ENCODE peak calls at places on chromosomes 4 and X, in six cellular contexts. R, E, Z, C, H and M are unnamed samples.

GRCh38 chr4:6354119-6354518 is 84.5 kb downstream of the WFS1 start:
- DNase-seq in R (no peak), E (no peak), Z (no peak), C (no peak), H (no peak), M (no peak)

GRCh38 chrX:69562904-69563568 is 52.9 kb upstream of the EDA start:
- DNase-seq in R (no peak), E (no peak), Z (no peak), C (no peak), H (no peak), M (no peak)

GRCh38 chrX:68685722-68686683 is 38.5 kb downstream of the STARD8 start:
- DNase-seq in R (peak), E (peak), Z (no peak), C (peak), H (peak), M (no peak)

GRCh38 chr4:150323551-150324325 is 245.5 kb downstream of the DCLK2 start:
- DNase-seq in R (peak), E (no peak), Z (no peak), C (no peak), H (peak), M (no peak)

GRCh38 chr4:159655547-159655946 is 552.7 kb downstream of the RAPGEF2 start:
- DNase-seq in R (no peak), E (no peak), Z (no peak), C (peak), H (peak), M (no peak)

GRCh38 chrX:110032534-110033161 is 29.7 kb downstream of the TMEM164 start:
- DNase-seq in R (no peak), E (no peak), Z (no peak), C (no peak), H (no peak), M (no peak)

GRCh38 chr4:912548-913279 is 19.4 kb downstream of the GAK start:
- DNase-seq in R (no peak), E (no peak), Z (peak), C (no peak), H (no peak), M (no peak)

GRCh38 chr4:11568511-11568910 is 139.8 kb upstream of the HS3ST1 start:
- DNase-seq in R (no peak), E (no peak), Z (no peak), C (peak), H (no peak), M (no peak)

GRCh38 chr4:7381221-7381889 is 53.4 kb downstream of the PSAPL1 start:
- DNase-seq in R (no peak), E (no peak), Z (peak), C (no peak), H (no peak), M (no peak)

GRCh38 chr4:1720163-1720983 is 750 bp downstream of the TMEM129 start:
- DNase-seq in R (peak), E (peak), Z (peak), C (peak), H (no peak), M (peak)

GRCh38 chrX:53379747-53380146 is 42.7 kb downstream of the SMC1A start:
- DNase-seq in R (no peak), E (no peak), Z (no peak), C (no peak), H (no peak), M (no peak)

GRCh38 chr4:149223659-149224058 is 592.0 kb downstream of the IQCM start:
- DNase-seq in R (peak), E (no peak), Z (no peak), C (peak), H (no peak), M (peak)

GRCh38 chrX:10414872-10415703 is 205.3 kb downstream of the MID1 start:
- DNase-seq in R (peak), E (no peak), Z (no peak), C (peak), H (peak), M (peak)

GRCh38 chrX:15674514-15674898 is 9.9 kb upstream of the CLTRN start:
- DNase-seq in R (peak), E (peak), Z (peak), C (peak), H (peak), M (peak)

GRCh38 chr4:42412251-42412650 is 15.0 kb downstream of the SHISA3 start:
- DNase-seq in R (peak), E (no peak), Z (no peak), C (peak), H (peak), M (peak)

GRCh38 chr4:88880501-88881226 is 176.3 kb downstream of the FAM13A start:
- DNase-seq in R (no peak), E (no peak), Z (no peak), C (no peak), H (no peak), M (peak)

GRCh38 chrX:118216488-118216887 is 99.9 kb upstream of the KLHL13 start:
- DNase-seq in R (no peak), E (no peak), Z (no peak), C (no peak), H (no peak), M (no peak)

GRCh38 chrX:135309430-135309923 is at the start of gene ETDC:
- DNase-seq in R (no peak), E (no peak), Z (no peak), C (no peak), H (no peak), M (no peak)

GRCh38 chrX:134572816-134573682 is 85.2 kb downstream of the PLAC1 start:
- DNase-seq in R (peak), E (no peak), Z (no peak), C (no peak), H (no peak), M (peak)

GRCh38 chr4:138199568-138200235 is 42.4 kb downstream of the SLC7A11 start:
- DNase-seq in R (peak), E (peak), Z (no peak), C (peak), H (no peak), M (no peak)

GRCh38 chr4:102299708-102300107 is 45.6 kb downstream of the SLC39A8 start:
- DNase-seq in R (peak), E (peak), Z (peak), C (peak), H (peak), M (peak)

DNA sequence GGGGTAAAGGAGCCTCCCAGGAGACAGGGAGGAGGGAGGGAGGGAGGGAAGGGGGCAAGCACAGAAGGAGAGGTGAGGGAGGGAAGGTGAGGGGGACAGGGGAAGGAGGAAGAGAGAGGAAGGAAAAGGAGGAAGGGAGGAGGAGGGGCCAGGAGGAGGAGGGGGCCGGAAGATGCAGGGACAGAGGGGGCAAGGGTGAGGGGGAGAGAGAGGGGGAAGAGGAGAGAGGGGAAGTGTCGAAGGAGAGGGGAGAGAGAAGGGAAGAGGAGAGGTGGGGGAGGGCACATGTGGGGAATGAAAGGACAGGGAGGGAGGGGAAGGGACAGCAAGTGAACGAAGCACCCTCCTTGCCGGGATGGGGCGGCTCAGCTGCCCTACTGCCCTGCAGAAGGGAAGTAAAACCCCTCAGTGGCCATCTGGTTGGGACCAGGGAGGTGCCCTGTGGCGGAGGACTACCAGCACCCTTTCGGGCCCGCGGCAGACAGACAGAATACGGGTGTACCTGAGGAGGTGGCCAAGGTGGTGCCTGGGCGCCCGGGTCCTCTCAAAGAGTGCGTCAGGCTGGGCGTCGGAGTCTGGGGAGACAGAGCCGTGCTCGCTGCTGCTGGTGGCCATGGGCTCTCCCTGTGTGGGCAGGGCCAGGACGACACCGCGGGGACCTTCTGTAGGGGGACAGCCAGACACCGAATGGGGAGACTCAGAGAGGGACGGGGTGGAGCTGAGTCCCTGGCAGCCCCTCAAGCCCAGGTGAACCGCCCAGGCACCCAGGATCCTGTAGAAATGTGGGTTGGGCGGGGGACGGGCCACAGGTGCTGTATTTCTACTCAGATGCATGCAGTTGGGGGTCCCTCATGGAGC is 29.5 kb downstream of the PDHA1 start:
- DNase-seq in R (no peak), E (no peak), Z (no peak), C (no peak), H (no peak), M (no peak)
- H3K4me3 ChIP-seq in R (peak), E (peak), Z (no peak), C (peak), H (peak), M (peak)

GRCh38 chr4:188242041-188242440 is 102.8 kb downstream of the TRIML1 start:
- DNase-seq in R (no peak), E (no peak), Z (no peak), C (no peak), H (no peak), M (no peak)

GRCh38 chr4:188245651-188246050 is 106.4 kb downstream of the TRIML1 start:
- DNase-seq in R (no peak), E (no peak), Z (no peak), C (no peak), H (no peak), M (no peak)

DNA sequence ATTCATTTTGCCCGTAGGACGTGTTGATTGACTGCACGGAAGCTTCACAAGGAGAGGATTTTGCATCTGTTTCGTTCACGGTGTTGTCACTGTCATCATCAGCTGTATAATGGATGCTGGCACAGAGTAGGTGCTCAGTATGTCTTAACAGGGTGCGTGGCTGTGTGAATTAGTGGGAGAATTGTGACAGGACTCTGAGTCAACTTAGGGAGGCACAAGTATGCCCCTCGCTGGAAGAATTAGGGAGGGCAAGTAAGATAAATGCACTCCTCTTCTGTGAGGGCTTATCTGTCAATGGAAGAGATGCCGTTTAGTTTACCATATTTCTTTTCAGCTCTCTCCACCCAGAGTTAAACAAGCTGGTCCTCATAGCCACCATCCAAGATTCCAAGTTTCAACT is 107.2 kb downstream of the TRIML1 start:
- DNase-seq in R (peak), E (no peak), Z (no peak), C (no peak), H (no peak), M (no peak)
- TF ChIP-seq CTCF in R (peak), E (no peak), Z (no peak), C (peak), H (peak), M (no peak)

DNA sequence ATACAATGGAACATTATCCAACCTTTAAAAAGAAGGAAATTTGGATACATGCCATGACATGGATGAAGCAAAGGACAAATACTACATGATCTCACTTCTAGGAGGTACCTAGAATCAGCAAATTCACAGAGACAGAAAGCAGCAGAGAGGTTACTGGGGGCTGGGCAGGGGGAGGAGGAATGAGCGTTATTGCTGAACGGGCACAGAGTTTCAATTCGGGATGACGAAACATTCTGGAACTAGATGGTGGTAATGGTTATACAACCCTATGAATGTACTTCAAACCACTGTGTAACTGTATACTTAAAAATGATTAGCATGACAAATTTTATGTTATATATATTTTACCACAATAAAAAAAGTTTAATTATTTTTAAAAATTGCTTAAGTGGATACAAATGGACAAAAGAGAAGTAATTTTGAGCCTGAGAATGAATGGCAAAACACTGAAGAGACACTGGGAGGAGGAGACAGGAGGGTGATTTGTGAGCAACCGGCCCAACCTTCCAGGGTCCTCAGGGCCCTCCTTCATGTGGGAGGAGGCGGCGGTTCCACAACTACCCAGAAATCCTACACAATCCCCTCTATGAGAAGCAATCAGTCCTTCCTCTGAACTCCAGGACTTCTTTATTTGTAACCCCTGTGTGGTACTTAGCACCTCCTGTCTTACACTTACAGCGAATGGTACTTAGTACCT is 14.1 kb downstream of the ACSL1 start:
- DNase-seq in R (no peak), E (no peak), Z (no peak), C (peak), H (no peak), M (peak)
- H3K4me3 ChIP-seq in R (no peak), E (no peak), Z (no peak), C (no peak), H (no peak), M (no peak)

DNA sequence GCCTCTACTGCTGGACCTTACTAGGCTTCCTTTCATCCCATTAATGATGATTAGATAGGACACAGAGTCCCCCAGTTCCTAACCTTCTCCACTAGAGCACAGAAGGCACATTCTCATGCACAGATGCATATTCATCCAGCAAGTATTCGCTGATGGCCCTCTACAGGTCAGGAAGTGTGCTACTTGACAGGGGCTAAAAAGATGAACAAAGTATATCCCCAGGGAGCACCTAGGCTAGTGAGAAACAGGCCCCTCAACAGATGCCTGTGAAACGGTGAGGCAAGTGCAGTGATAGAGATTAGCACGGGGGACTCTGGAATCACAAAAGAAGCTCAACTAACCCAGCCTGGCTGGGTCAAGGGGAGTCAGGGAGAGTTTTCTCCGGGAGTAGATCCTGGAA is 95.8 kb downstream of the MGST2 start:
- DNase-seq in R (peak), E (no peak), Z (no peak), C (peak), H (peak), M (no peak)
- TF ChIP-seq CTCF in R (peak), E (peak), Z (peak), C (peak), H (peak), M (peak)

DNA sequence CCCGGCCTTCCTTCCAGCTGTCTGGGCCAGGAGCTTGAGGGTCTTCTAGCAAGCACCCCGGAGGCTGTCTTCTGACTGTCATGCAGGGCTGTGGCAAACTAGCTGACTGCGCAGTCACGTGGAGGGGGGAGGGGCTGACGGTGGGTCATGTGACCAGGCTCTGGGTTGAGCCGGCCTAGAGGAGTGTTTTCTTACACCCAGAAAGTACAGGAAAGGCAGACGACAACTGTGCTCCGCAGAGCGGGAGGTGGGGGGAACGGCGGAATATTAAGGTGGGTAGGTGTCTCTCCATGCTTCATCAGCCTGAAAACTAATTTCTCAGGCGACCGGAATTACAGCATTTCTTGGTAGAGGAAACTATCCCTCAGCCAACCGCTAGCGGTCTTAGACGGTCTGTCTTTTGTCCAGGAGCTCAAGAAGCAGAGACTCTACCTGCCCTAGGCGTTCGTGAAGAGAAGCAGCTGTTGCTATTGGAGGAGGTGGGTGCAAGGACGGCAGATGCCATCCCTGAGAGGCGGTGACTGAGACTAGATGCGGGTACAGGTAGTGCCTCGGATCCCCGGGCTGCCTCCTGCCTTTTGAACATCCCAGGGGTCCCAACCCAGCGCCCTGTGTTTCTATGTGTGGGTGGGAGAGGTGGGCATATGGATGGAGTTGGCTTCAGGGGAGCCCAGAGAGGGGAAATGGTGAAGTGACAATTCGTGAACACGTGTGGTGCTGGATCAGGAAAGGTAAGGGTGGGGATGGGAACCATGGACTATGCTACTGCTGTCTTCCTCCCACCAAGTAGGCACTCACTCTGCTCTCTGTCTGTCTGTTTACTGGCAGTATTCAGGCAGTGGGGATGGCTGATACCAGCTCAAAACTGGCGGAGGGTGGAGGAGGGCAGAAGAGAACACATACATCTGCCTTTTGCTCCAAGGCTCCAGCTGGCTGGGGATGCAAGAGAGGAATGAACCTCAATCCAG is 8.8 kb downstream of the GPRASP1 start:
- DNase-seq in R (peak), E (peak), Z (peak), C (peak), H (peak), M (peak)
- H3K4me3 ChIP-seq in R (peak), E (peak), Z (peak), C (peak), H (peak), M (peak)

DNA sequence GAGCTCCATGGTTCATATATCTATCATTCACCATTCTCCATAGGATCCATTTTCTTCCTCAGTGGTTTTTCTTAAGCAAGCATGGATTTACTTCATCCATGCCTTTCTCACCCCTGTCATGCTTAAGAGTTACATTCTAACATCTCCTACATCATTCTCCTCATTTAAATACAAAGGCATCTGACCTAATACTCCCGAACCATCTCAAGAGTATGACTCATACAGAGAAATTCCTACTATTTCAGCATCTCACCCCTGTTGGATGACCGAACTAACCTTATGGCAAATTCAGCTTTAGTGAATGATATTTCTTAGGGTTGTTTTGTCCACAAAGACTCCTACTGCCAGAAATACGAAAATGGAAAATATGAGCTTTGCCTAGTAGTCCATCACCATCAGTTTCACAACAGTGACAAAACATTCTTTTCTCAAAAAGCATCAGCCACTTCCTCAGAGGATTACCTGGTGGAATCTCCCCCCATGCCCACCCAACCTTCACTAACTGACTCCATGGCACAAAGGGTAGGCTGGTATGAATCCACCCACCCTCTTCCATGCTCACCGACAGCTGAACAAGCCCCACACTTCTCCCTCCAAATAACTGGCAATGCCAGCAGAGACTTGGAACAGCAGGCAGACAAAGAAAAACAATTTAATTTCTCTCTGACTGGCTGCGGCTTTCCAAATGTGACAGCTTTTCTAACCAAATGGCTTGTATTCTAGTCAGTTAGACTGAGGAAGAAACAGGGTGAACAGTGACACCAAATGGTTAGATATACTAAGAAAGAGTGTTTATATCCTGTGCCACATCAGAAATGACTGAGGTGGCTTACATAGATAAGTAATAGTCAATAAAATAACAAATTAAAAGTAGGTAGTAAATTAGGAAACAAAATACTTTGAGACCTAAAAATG is 199.1 kb upstream of the ADAMTS3 start:
- DNase-seq in R (peak), E (no peak), Z (no peak), C (peak), H (peak), M (peak)
- TF ChIP-seq CTCF in R (no peak), E (no peak), Z (no peak), C (no peak), H (no peak), M (no peak)

GRCh38 chr4:80189956-80190671 is 7.2 kb upstream of the PRDM8 start:
- DNase-seq in R (peak), E (no peak), Z (no peak), C (no peak), H (no peak), M (no peak)
- H3K4me3 ChIP-seq in R (peak), E (no peak), Z (no peak), C (peak), H (peak), M (no peak)

GRCh38 chr4:108519911-108520310 is 100.5 kb upstream of the RPL34 start:
- DNase-seq in R (no peak), E (no peak), Z (no peak), C (no peak), H (no peak), M (no peak)
- TF ChIP-seq CTCF in R (no peak), E (no peak), Z (no peak), C (no peak), H (no peak), M (no peak)